ENCODE peak calls at places on chromosomes 2 and 18, in eight cellular contexts. V is ovary, O is right lobe of liver, W is stomach, R is H1, C is HepG2, I is tibial nerve, G is upper lobe of left lung. X is an unnamed sample.

GRCh38 chr2:230614040-230614439 is 98.6 kb upstream of the CAB39 start:
- DNase-seq in I (no peak), G (no peak), W (no peak), R (no peak), C (no peak), V (no peak), O (no peak), X (no peak)

GRCh38 chr2:70008290-70008689 is 46.9 kb upstream of the ASPRV1 start:
- DNase-seq in W (no peak), I (no peak), R (no peak), O (peak), G (no peak), C (no peak), V (peak), X (no peak)

GRCh38 chr2:127220102-127220806 is at the start of gene CYP27C1:
- DNase-seq in I (no peak), C (no peak), O (no peak), W (no peak), R (no peak), V (no peak), G (peak), X (no peak)

GRCh38 chr2:38187416-38188127 is 111.6 kb upstream of the CYP1B1 start:
- DNase-seq in G (no peak), R (no peak), W (peak), C (no peak), I (peak), O (peak), V (peak), X (peak)

GRCh38 chr2:149375801-149376349 is 45.5 kb downstream of the LYPD6 start:
- DNase-seq in I (no peak), V (no peak), O (no peak), R (no peak), G (no peak), C (no peak), W (no peak), X (no peak)

GRCh38 chr2:199842631-199843030 is 8.4 kb downstream of the FTCDNL1 start:
- DNase-seq in O (no peak), V (no peak), I (no peak), R (no peak), C (no peak), G (no peak), W (no peak), X (no peak)

GRCh38 chr2:118882693-118883336 is 35.4 kb upstream of the EN1 start:
- DNase-seq in W (peak), R (no peak), I (peak), G (peak), C (peak), O (peak), V (peak), X (peak)

GRCh38 chr2:241598061-241598460 is 38.9 kb downstream of the THAP4 start:
- DNase-seq in I (peak), R (no peak), O (no peak), C (no peak), V (no peak), G (no peak), W (no peak), X (no peak)

GRCh38 chr2:19073522-19073921 is 284.9 kb downstream of the OSR1 start:
- DNase-seq in I (no peak), V (no peak), W (no peak), O (no peak), C (peak), G (peak), R (no peak), X (no peak)

GRCh38 chr2:10533811-10534321 is 85.7 kb upstream of the ODC1 start:
- DNase-seq in R (no peak), W (no peak), I (no peak), V (no peak), C (no peak), G (no peak), O (no peak), X (no peak)

GRCh38 chr2:46848446-46848845 is 67.2 kb downstream of the MCFD2 start:
- DNase-seq in C (no peak), G (no peak), W (no peak), I (no peak), O (no peak), V (no peak), R (no peak), X (no peak)

GRCh38 chr2:78351208-78351607 is 674.3 kb upstream of the REG3G start:
- DNase-seq in W (no peak), R (no peak), O (no peak), G (no peak), I (no peak), V (no peak), C (no peak), X (no peak)

GRCh38 chr18:58788971-58789797 is 75.5 kb upstream of the ZNF532 start:
- DNase-seq in V (no peak), G (no peak), O (peak), W (peak), I (peak), R (no peak), C (peak), X (no peak)

GRCh38 chr2:23660227-23660626 is 266.7 kb downstream of the ATAD2B start:
- DNase-seq in R (no peak), G (no peak), O (no peak), W (no peak), C (no peak), V (no peak), I (no peak), X (no peak)

GRCh38 chr2:217919781-217920351 is 82.9 kb downstream of the TNS1 start:
- DNase-seq in V (peak), W (no peak), G (no peak), I (no peak), R (peak), O (no peak), C (no peak), X (no peak)

GRCh38 chr18:60391571-60392226 is 19.1 kb upstream of the MC4R start:
- DNase-seq in V (no peak), R (no peak), C (no peak), W (no peak), O (no peak), I (no peak), G (no peak), X (no peak)

GRCh38 chr2:175679728-175680127 is 322.3 kb downstream of the LNPK start:
- DNase-seq in O (no peak), C (no peak), W (no peak), I (no peak), V (no peak), G (no peak), R (no peak), X (no peak)

GRCh38 chr2:175679231-175679630 is 322.8 kb downstream of the LNPK start:
- DNase-seq in I (no peak), R (no peak), G (no peak), W (no peak), O (no peak), V (no peak), C (no peak), X (no peak)

DNA sequence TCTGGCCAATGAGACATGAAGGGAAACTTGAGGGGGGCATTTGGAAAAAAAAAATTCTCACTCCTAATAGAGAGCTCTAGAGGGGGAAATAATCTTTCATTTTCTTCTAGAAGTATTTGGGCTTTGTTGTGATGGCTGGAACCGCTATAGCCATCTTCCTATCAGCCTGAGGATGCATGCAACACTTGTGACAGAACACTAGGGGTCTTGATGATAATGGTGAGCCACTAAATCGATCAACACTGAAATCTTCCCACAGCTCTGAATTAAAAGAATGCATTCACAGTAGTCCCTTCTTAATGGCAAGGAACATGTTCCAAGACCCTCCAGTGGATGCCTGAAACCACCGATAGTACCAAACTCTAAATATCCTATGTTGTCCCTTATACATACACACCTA is 325.3 kb downstream of the LNPK start:
- DNase-seq in C (no peak), V (no peak), W (no peak), O (no peak), G (no peak), R (no peak), I (no peak), X (no peak)
- TF ChIP-seq CTCF in C (no peak), V (no peak), W (no peak), O (no peak), G (no peak), R (peak), I (no peak), X (no peak)

GRCh38 chr2:236988216-236988615 is 97.5 kb upstream of the COPS8 start:
- DNase-seq in O (no peak), R (no peak), W (no peak), I (no peak), V (no peak), C (no peak), G (no peak), X (no peak)

GRCh38 chr2:236985940-236986339 is 99.7 kb upstream of the COPS8 start:
- DNase-seq in G (no peak), C (no peak), V (no peak), I (no peak), R (no peak), W (no peak), O (no peak), X (no peak)

GRCh38 chr2:236986524-236987330 is 99.0 kb upstream of the COPS8 start:
- DNase-seq in C (no peak), O (no peak), W (no peak), I (no peak), G (peak), V (no peak), R (no peak), X (no peak)

GRCh38 chr2:236991874-236992273 is 93.8 kb upstream of the COPS8 start:
- DNase-seq in O (no peak), C (no peak), I (no peak), V (no peak), G (no peak), W (no peak), R (no peak), X (no peak)

GRCh38 chr2:236988690-236989639 is 96.7 kb upstream of the COPS8 start:
- DNase-seq in I (peak), C (peak), O (peak), R (no peak), V (peak), W (peak), G (peak), X (peak)
- TF ChIP-seq POLR2A in I (no peak), C (no peak), O (peak), R (no peak), V (no peak), W (no peak), G (no peak), X (no peak)

GRCh38 chr2:108324531-108325256 is 36.0 kb downstream of the SULT1C2 start:
- DNase-seq in O (no peak), G (no peak), V (no peak), W (no peak), R (no peak), I (no peak), C (no peak), X (no peak)
- H3K4me3 ChIP-seq in O (no peak), G (no peak), V (no peak), W (no peak), R (no peak), I (no peak), C (no peak), X (no peak)

GRCh38 chr18:3792711-3793110 is 342.7 kb downstream of the TGIF1 start:
- DNase-seq in O (no peak), G (peak), V (no peak), I (no peak), R (no peak), C (no peak), W (no peak), X (no peak)

GRCh38 chr18:3796434-3796833 is 346.5 kb downstream of the TGIF1 start:
- DNase-seq in C (no peak), W (no peak), O (no peak), G (no peak), I (no peak), V (no peak), R (no peak), X (no peak)

GRCh38 chr18:3793545-3793944 is 343.6 kb downstream of the TGIF1 start:
- DNase-seq in O (no peak), V (no peak), G (no peak), C (no peak), R (no peak), W (no peak), I (no peak), X (no peak)

GRCh38 chr18:3798032-3798431 is 348.1 kb downstream of the TGIF1 start:
- DNase-seq in O (no peak), R (no peak), G (no peak), V (no peak), I (no peak), W (no peak), C (no peak), X (no peak)

GRCh38 chr18:3794537-3795348 is 344.8 kb downstream of the TGIF1 start:
- DNase-seq in I (peak), G (no peak), O (no peak), R (no peak), V (no peak), W (peak), C (no peak), X (no peak)
- TF ChIP-seq CTCF in I (no peak), G (no peak), O (no peak), R (no peak), V (no peak), W (no peak), C (no peak), X (no peak)